ENCODE peak calls at places on chromosomes 12 and 14, in eight cellular contexts. M is activated naive CD4-positive, alpha-beta T cell treated with anti-CD3 and anti-CD28 coated beads for 36 hours; Q is right atrium auricular region; C is AG08395; P is stomach; U is fibroblast of mammary gland; E is NCI-H2171 treated with DMSO at 0.1 percent for 48 hours; A is CMK. X is an unnamed sample.

GRCh38 chr14:79971330-79971729 is 240.0 kb downstream of the DIO2 start:
- DNase-seq in M (no peak), Q (no peak), C (no peak), P (no peak), U (peak; percentile 88), E (no peak), A (no peak), X (no peak)

GRCh38 chr14:100654025-100654813 is 67.0 kb upstream of the BEGAIN start:
- DNase-seq in M (no peak), Q (no peak), C (no peak), P (no peak), U (no peak), E (no peak), A (no peak), X (no peak)

GRCh38 chr12:57049890-57050289 is at the start of gene MYO1A:
- DNase-seq in M (no peak), Q (no peak), C (peak; percentile 47), P (peak; percentile 34), U (no peak), E (no peak), A (no peak), X (no peak)

GRCh38 chr12:73383584-73384229 is 1111.5 kb downstream of the TRHDE start:
- DNase-seq in M (no peak), Q (no peak), C (no peak), P (no peak), U (no peak), E (no peak), A (no peak), X (no peak)

GRCh38 chr12:128298091-128298490 is 31.1 kb downstream of the TMEM132C start:
- DNase-seq in M (no peak), Q (no peak), C (no peak), P (no peak), U (no peak), E (no peak), A (no peak), X (no peak)

GRCh38 chr12:32483499-32483898 is 84.1 kb downstream of the FGD4 start:
- DNase-seq in M (no peak), Q (no peak), C (no peak), P (no peak), U (no peak), E (no peak), A (no peak), X (no peak)

GRCh38 chr12:52221912-52222457 is 11.1 kb upstream of the KRT7 start:
- DNase-seq in M (peak; percentile 96), Q (no peak), C (no peak), P (peak; percentile 55), U (peak; percentile 44), E (no peak), A (no peak), X (peak; percentile 68)

GRCh38 chr12:24705741-24706358 is 243.1 kb downstream of the BCAT1 start:
- DNase-seq in M (peak; percentile 41), Q (no peak), C (no peak), P (no peak), U (no peak), E (no peak), A (no peak), X (no peak)

GRCh38 chr12:130513572-130513971 is 175.9 kb downstream of the PIWIL1 start:
- DNase-seq in M (no peak), Q (no peak), C (no peak), P (no peak), U (no peak), E (no peak), A (no peak), X (no peak)

GRCh38 chr14:93214598-93214997 is 7.5 kb downstream of the UBR7 start:
- DNase-seq in M (no peak), Q (no peak), C (no peak), P (no peak), U (no peak), E (no peak), A (no peak), X (no peak)

GRCh38 chr12:206746-207440 is 7.1 kb downstream of the SLC6A12 start:
- DNase-seq in M (no peak), Q (no peak), C (no peak), P (no peak), U (no peak), E (no peak), A (no peak), X (no peak)

GRCh38 chr14:72782182-72782508 is 111.8 kb downstream of the DPF3 start:
- DNase-seq in M (no peak), Q (no peak), C (no peak), P (no peak), U (no peak), E (no peak), A (no peak), X (no peak)

GRCh38 chr12:103997277-103997900 is 31.7 kb downstream of the TDG start:
- DNase-seq in M (no peak), Q (peak; percentile 86), C (no peak), P (no peak), U (peak; percentile 54), E (no peak), A (no peak), X (no peak)

GRCh38 chr12:89225401-89225800 is 126.9 kb downstream of the DUSP6 start:
- DNase-seq in M (peak; percentile 93), Q (no peak), C (peak; percentile 69), P (no peak), U (peak; percentile 90), E (no peak), A (no peak), X (no peak)

GRCh38 chr12:38269897-38270296 is 46.7 kb upstream of the ALG10B start:
- DNase-seq in M (no peak), Q (no peak), C (no peak), P (no peak), U (no peak), E (no peak), A (no peak), X (no peak)

GRCh38 chr12:108793756-108794441 is 62.6 kb upstream of the CORO1C start:
- DNase-seq in M (no peak), Q (no peak), C (no peak), P (no peak), U (no peak), E (no peak), A (no peak), X (peak; percentile 19)

X was measured in NCI-H82.